ENCODE peak calls at places on chromosomes 16 and 17, in six cellular contexts. N, H, I, L, B and K are unnamed samples. For H3K4me1, the result is how much of the 10 kb centered on the place peaks cover.

GRCh38 chr17:59427425-59427921 is 96.0 kb downstream of the YPEL2 start:
- DNase-seq in I (peak), L (no peak), N (no peak), H (no peak), B (peak), K (peak)

GRCh38 chr16:87457724-87458423 is 35.0 kb downstream of the ZCCHC14 start:
- DNase-seq in B (peak), N (peak), L (no peak), I (peak), H (no peak), K (no peak)

GRCh38 chr17:16214190-16215001 is 938 bp downstream of the NCOR1 start:
- DNase-seq in H (no peak), B (peak), L (no peak), N (no peak), I (no peak), K (no peak)

GRCh38 chr17:30395398-30396022 is 16.8 kb downstream of the CPD start:
- DNase-seq in B (no peak), I (no peak), N (no peak), L (no peak), H (no peak), K (no peak)

GRCh38 chr17:49567871-49568694 is 7.6 kb upstream of the NXPH3 start:
- DNase-seq in H (peak), B (peak), I (peak), N (peak), L (peak), K (peak)

GRCh38 chr17:31096106-31096436 is 1.3 kb downstream of the NF1 start:
- DNase-seq in H (no peak), L (no peak), I (no peak), N (no peak), B (no peak), K (no peak)

GRCh38 chr16:13919330-13919682 is 648 bp upstream of the ERCC4 start:
- DNase-seq in N (peak), L (no peak), H (no peak), B (no peak), I (peak), K (no peak)

GRCh38 chr17:28173071-28173561 is 130.6 kb downstream of the NLK start:
- DNase-seq in L (no peak), B (no peak), H (no peak), N (no peak), I (peak), K (no peak)

GRCh38 chr17:11644265-11645212 is 46.3 kb downstream of the DNAH9 start:
- DNase-seq in B (peak), I (peak), N (peak), H (peak), L (peak), K (peak)

GRCh38 chr17:12098568-12098967 is 77.9 kb downstream of the MAP2K4 start:
- DNase-seq in N (no peak), I (no peak), H (no peak), L (no peak), B (no peak), K (no peak)

GRCh38 chr16:10080031-10080772 is 102.0 kb downstream of the GRIN2A start:
- DNase-seq in N (peak), B (peak), H (peak), L (no peak), I (peak), K (no peak)

GRCh38 chr17:39653662-39654331 is 11.4 kb upstream of the TCAP start:
- DNase-seq in B (no peak), I (no peak), L (peak), N (no peak), H (no peak), K (peak)

GRCh38 chr17:55264640-55265298 is at the start of gene HLF:
- DNase-seq in L (peak), H (peak), B (peak), I (peak), N (peak), K (peak)

GRCh38 chr17:31811021-31811565 is 48.0 kb downstream of the COPRS start:
- DNase-seq in B (no peak), H (no peak), N (no peak), I (peak), L (no peak), K (no peak)

GRCh38 chr16:3577302-3577752 is at the start of gene NLRC3:
- DNase-seq in L (peak), N (no peak), B (no peak), I (no peak), H (no peak), K (peak)

GRCh38 chr17:72602517-72603345 is 481.9 kb downstream of the SOX9 start:
- DNase-seq in L (peak), H (no peak), N (peak), B (peak), I (peak), K (no peak)

GRCh38 chr17:14838567-14838966 is 426.6 kb downstream of the PMP22 start:
- DNase-seq in B (peak), I (no peak), H (no peak), N (no peak), L (no peak), K (no peak)

GRCh38 chr17:77323413-77324171 is 182.8 kb downstream of the SEC14L1 start:
- DNase-seq in N (no peak), I (peak), H (peak), B (no peak), L (peak), K (no peak)

GRCh38 chr17:57332501-57332900 is 76.2 kb downstream of the MSI2 start:
- DNase-seq in N (no peak), I (no peak), L (no peak), B (no peak), H (no peak), K (no peak)

GRCh38 chr16:12819126-12820117 is 15.7 kb upstream of the CPPED1 start:
- DNase-seq in N (peak), I (no peak), L (peak), B (no peak), H (peak), K (peak)

GRCh38 chr16:30000768-30001631 is 5.0 kb downstream of the INO80E start:
- DNase-seq in L (no peak), B (no peak), N (no peak), H (no peak), I (no peak), K (no peak)

GRCh38 chr17:77541995-77542394 is 401.2 kb downstream of the SEC14L1 start:
- DNase-seq in N (no peak), I (no peak), H (no peak), B (no peak), L (no peak), K (no peak)

GRCh38 chr17:44218344-44219125 is 940 bp downstream of the UBTF start:
- DNase-seq in N (peak), L (peak), I (peak), H (peak), B (peak), K (peak)

GRCh38 chr17:10233157-10233556 is 34.8 kb upstream of the GAS7 start:
- DNase-seq in L (no peak), B (no peak), H (no peak), I (no peak), N (peak), K (no peak)

GRCh38 chr16:71781741-71782140 is 26.9 kb downstream of the AP1G1 start:
- DNase-seq in I (peak), H (no peak), N (no peak), B (peak), L (no peak), K (no peak)

GRCh38 chr17:49870298-49870697 is 22.4 kb upstream of the TAC4 start:
- DNase-seq in N (no peak), B (no peak), L (no peak), H (no peak), I (no peak), K (no peak)

GRCh38 chr17:66900126-66901010 is 64.1 kb upstream of the CACNG4 start:
- DNase-seq in B (no peak), H (no peak), N (peak), L (no peak), I (no peak), K (no peak)

GRCh38 chr17:4945944-4946280 is 2.4 kb downstream of the PFN1 start:
- DNase-seq in L (no peak), I (no peak), N (no peak), B (peak), H (no peak), K (no peak)
- H3K4me1 ChIP-seq in L (under half), I (under half), N (half or more), B (under half), H (half or more), K (half or more)

DNA sequence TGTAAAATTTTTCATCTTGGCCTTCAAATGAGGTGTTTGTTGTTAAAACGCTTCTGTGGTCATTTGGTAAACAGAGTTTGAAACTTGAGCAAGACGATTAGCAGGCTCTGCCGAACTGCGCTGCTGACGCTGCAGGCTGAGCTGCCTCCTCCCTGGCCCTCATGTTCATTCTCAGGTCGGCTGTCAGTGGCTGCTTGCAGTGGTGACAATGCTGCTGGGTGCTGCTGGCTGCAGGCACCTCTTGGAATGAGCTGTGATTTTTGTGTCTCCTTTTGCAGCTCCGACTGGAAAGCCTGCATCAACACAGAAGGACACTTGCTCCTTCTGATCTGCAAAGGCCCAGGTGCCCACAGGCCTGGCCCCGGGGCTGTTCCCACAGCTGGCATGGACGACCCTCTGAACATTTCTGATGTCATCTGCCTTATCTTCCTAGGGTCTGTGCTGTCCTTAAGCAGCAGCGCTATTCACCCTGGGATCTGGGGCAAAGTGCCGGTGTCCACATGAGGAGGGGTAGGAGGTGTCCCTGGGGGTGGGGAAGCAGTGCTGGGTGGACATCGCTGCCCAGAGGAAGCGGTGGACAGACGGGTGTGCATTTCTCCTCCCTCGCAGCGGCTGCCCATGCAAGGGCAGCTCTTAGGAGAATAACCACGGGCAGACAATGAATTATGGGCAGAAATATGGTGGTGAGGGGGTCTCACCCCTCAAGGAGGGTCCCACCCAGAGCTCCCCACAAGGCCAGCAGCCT is 23.1 kb upstream of the OSGIN1 start:
- DNase-seq in B (no peak), L (no peak), I (no peak), H (no peak), N (no peak), K (no peak)
- H3K4me1 ChIP-seq in B (under half), L (under half), I (under half), H (under half), N (under half), K (under half)

DNA sequence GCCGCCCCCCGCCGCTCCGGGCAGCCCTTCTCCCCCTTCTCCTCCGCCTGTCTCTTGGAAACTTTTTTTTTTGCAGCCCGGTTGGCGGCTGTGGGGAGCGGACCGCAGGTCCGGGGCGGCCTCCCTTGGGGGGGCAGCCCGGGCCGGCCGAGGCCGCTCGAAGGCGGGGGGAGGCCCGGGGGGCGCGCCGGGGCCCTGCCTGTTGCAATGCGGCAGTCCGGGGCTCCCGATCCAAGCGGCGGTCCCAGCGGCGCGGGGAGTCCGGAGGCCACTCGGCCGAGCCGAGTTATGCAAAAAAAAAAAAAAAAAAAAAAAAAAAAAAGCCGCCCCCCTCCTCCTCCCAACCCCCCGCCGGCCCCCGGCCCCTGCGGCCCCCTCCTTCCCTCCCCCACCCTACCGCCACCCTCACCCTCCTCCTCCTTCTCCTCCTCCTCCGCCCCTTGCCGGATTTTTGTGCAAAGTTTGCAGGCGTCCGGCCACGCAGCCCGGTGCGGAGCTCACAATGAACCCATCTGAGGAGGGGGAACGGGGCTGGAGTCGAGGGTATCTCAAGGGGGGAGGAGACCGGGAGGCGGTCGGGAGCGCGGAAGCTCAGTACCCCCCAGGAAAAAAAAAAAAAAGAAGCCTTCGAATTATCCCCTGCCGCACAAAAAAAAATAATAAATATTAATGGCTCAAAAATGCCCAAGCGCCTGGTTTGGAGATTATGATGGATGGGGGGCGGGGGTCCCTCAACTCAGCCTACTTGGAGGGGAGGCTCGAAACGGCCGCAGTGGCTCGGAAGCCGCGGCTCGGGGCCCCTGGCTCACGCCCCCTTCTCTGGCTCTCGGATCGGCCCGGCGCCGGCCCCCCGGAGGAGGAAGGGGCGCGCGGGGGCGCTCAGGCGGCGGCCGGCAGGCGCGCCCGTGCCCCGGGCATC is at the start of gene ZNF423:
- DNase-seq in I (no peak), H (no peak), B (no peak), N (no peak), L (peak), K (no peak)
- H3K4me1 ChIP-seq in I (under half), H (under half), B (under half), N (under half), L (under half), K (under half)

DNA sequence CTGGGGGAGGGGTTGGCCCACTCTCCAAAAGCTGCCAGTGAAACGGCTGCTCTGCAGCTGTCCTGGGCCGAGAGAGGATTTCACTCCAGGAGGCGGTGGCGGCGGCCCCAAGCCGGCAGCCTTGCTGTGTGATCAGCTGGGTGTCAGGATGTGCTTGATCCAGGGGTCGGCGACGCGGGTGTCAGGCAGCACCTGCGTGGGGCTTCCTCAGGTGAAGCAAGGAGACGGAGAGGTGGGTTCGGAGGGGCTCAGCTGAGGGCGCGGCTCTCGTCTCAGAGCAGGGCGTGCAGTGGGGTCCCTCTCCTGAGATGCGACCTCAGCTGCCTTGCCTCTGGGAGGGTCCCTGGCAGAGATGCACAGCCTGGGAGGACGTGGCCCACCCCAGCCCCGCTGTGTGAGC is 6.9 kb downstream of the CBFA2T3 start:
- DNase-seq in B (no peak), N (no peak), I (no peak), L (no peak), H (no peak), K (no peak)
- H3K4me1 ChIP-seq in B (under half), N (under half), I (under half), L (under half), H (under half), K (under half)

DNA sequence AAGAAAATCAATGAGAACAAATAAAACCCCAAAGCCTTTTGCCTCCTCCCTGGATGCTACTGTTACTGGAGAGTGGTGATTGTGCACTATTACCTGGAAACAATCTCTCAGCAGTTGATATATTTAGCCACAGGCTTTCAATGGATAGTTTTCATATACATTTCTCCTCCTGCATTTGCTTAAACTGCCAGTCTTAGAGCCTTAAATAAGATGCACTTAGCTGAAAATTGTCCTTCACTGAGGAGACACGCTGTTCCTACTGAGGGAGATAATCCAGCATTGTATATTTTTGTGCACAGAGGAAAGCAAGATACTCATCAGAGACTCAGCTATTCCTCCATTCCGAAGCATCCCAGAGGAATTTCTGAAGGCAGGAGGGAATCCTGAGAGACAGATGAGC is 520.2 kb upstream of the C16orf82 start:
- DNase-seq in N (no peak), L (no peak), I (no peak), H (no peak), B (no peak), K (no peak)
- H3K4me1 ChIP-seq in N (under half), L (under half), I (under half), H (under half), B (under half), K (under half)

GRCh38 chr17:68790931-68791330 is 164.3 kb downstream of the ABCA8 start:
- DNase-seq in L (no peak), N (no peak), I (peak), H (no peak), B (no peak), K (no peak)
- H3K4me1 ChIP-seq in L (under half), N (under half), I (under half), H (under half), B (under half), K (under half)

GRCh38 chr16:46885960-46886763 is 2.0 kb downstream of the GPT2 start:
- DNase-seq in L (no peak), I (peak), H (no peak), N (no peak), B (peak), K (no peak)
- H3K4me1 ChIP-seq in L (under half), I (under half), H (under half), N (under half), B (under half), K (under half)

DNA sequence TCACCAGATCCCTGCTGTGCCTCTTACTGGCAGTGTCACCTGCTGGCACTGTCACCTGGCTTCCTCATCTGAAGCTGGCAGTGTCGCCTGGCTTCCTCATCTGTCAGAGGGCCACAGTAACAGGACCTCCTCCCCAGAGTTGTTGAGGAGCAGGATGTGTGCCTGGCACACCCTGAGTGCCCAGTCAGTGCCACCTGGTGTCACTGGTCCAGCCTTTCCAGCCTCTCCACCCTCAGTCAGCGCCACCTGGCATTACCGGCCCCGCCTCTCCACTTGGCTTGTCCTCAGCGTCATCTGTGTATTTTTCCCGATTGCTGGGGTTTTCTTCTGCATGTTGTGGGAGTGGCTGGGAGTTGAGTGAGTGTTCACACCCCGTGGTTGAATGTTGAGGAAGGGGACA is 37.9 kb downstream of the USP10 start:
- DNase-seq in B (no peak), H (no peak), L (peak), N (no peak), I (no peak), K (no peak)
- H3K4me1 ChIP-seq in B (under half), H (half or more), L (under half), N (under half), I (under half), K (under half)

GRCh38 chr17:78714534-78714933 is 67.5 kb downstream of the CYTH1 start:
- DNase-seq in L (no peak), I (no peak), N (no peak), H (no peak), B (no peak), K (no peak)

GRCh38 chr17:78716292-78716691 is 65.8 kb downstream of the CYTH1 start:
- DNase-seq in N (no peak), L (no peak), B (no peak), I (no peak), H (no peak), K (no peak)

GRCh38 chr17:78715000-78715771 is 66.9 kb downstream of the CYTH1 start:
- DNase-seq in B (no peak), L (no peak), H (no peak), N (no peak), I (no peak), K (no peak)

GRCh38 chr17:78716814-78717393 is 65.2 kb downstream of the CYTH1 start:
- DNase-seq in N (no peak), B (peak), H (peak), I (no peak), L (peak), K (peak)

DNA sequence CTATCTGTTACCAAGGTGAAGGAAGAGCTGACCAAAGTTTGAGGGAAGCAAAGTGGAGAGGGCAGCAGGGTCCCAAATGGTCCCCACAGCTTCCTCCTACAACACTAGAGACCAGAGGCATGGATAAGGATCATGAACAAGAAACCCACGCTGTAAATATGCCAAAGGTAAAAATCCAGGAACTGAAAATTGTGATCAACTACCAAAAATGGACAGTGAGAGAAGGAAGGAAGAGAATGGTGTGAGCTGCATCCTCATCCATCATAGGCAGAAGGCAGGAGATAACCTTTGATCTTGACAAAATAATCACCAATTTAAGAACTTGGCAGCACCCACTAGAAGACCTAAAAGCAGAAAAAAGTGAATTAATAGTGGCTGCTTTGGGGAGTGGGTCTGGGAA is 66.2 kb downstream of the CYTH1 start:
- DNase-seq in B (no peak), N (no peak), H (no peak), L (no peak), I (no peak), K (no peak)
- H3K4me1 ChIP-seq in B (under half), N (under half), H (half or more), L (under half), I (under half), K (half or more)

GRCh38 chr16:27204232-27204915 is 1.0 kb downstream of the KDM8 start:
- DNase-seq in B (no peak), N (peak), L (no peak), I (no peak), H (no peak), K (no peak)
- H3K4me1 ChIP-seq in B (under half), N (under half), L (under half), I (under half), H (under half), K (under half)